ENCODE peak calls at places on chromosomes 4 and X, in nine cellular contexts. D is left ventricle myocardium inferior; Y is thoracic aorta; R is testis; L is CD4-positive, CD25-positive, alpha-beta regulatory T cell; W is mesenchymal stem cell; M is aorta; Q is OCI-LY7; E is GM23338. O is an unnamed sample. For H3K36me3, the result is how much of the 10 kb centered on the place peaks cover.

GRCh38 chr4:122764808-122765189 is 32.3 kb downstream of the BBS12 start:
- DNase-seq in D (no peak), Y (no peak), R (no peak), L (no peak), W (peak), M (no peak), Q (no peak), E (no peak), O (peak)

GRCh38 chr4:8776366-8776765 is 95.3 kb downstream of the HMX1 start:
- DNase-seq in D (no peak), Y (no peak), R (no peak), L (no peak), W (no peak), M (peak), Q (no peak), E (no peak), O (no peak)

GRCh38 chrX:128518508-128518907 is 466.3 kb upstream of the ACTRT1 start:
- DNase-seq in D (no peak), Y (no peak), R (no peak), L (no peak), W (peak), M (no peak), Q (peak), E (peak), O (no peak)

GRCh38 chr4:105241456-105241855 is 94.8 kb downstream of the TET2 start:
- DNase-seq in D (peak), Y (peak), R (no peak), L (no peak), W (no peak), M (peak), Q (no peak), E (no peak), O (peak)

GRCh38 chr4:150593996-150594395 is 12.0 kb downstream of the MAB21L2 start:
- DNase-seq in D (no peak), Y (no peak), R (no peak), L (no peak), W (peak), M (no peak), Q (no peak), E (no peak), O (peak)

GRCh38 chr4:142091085-142091513 is 454.7 kb downstream of the IL15 start:
- DNase-seq in D (no peak), Y (peak), R (peak), L (no peak), W (no peak), M (no peak), Q (no peak), E (no peak), O (no peak)

GRCh38 chr4:108270466-108271450 is 102.0 kb upstream of the LEF1 start:
- DNase-seq in D (no peak), Y (no peak), R (no peak), L (no peak), W (peak), M (no peak), Q (no peak), E (no peak), O (no peak)

GRCh38 chr4:185529413-185529812 is 5.9 kb downstream of the PDLIM3 start:
- DNase-seq in D (no peak), Y (no peak), R (no peak), L (no peak), W (no peak), M (peak), Q (no peak), E (no peak), O (no peak)

GRCh38 chrX:144681501-144681900 is 565.8 kb upstream of the SPANXN1 start:
- DNase-seq in D (no peak), Y (no peak), R (no peak), L (no peak), W (peak), M (no peak), Q (no peak), E (no peak), O (no peak)

GRCh38 chr4:108118505-108118904 is 50.2 kb downstream of the LEF1 start:
- DNase-seq in D (no peak), Y (no peak), R (no peak), L (peak), W (peak), M (no peak), Q (peak), E (no peak), O (no peak)

GRCh38 chr4:82357640-82358039 is 16.2 kb downstream of the HNRNPD start:
- DNase-seq in D (no peak), Y (no peak), R (no peak), L (no peak), W (no peak), M (no peak), Q (no peak), E (no peak), O (no peak)

GRCh38 chr4:147828361-147828760 is 96.5 kb downstream of the ARHGAP10 start:
- DNase-seq in D (no peak), Y (no peak), R (no peak), L (no peak), W (peak), M (no peak), Q (no peak), E (no peak), O (no peak)

GRCh38 chrX:65697915-65698796 is 30.7 kb downstream of the MSN start:
- DNase-seq in D (peak), Y (no peak), R (no peak), L (peak), W (peak), M (no peak), Q (peak), E (peak), O (no peak)

GRCh38 chrX:133229361-133229760 is 11.2 kb upstream of the TFDP3 start:
- DNase-seq in D (no peak), Y (no peak), R (no peak), L (no peak), W (peak), M (no peak), Q (no peak), E (no peak), O (peak)

GRCh38 chr4:6920174-6920573 is 10.5 kb downstream of the TBC1D14 start:
- DNase-seq in D (no peak), Y (no peak), R (no peak), L (no peak), W (no peak), M (no peak), Q (no peak), E (no peak), O (no peak)

GRCh38 chr4:123018391-123018755 is 96.0 kb upstream of the NUDT6 start:
- DNase-seq in D (no peak), Y (no peak), R (no peak), L (no peak), W (no peak), M (no peak), Q (no peak), E (no peak), O (no peak)

GRCh38 chr4:104596189-104596588 is 101.5 kb upstream of the CXXC4 start:
- DNase-seq in D (no peak), Y (no peak), R (no peak), L (no peak), W (no peak), M (no peak), Q (no peak), E (no peak), O (no peak)

GRCh38 chr4:138790993-138791392 is 224.6 kb upstream of the NOCT start:
- DNase-seq in D (no peak), Y (no peak), R (no peak), L (no peak), W (no peak), M (no peak), Q (no peak), E (no peak), O (no peak)

GRCh38 chr4:47462799-47463234 is 685 bp downstream of the COMMD8 start:
- DNase-seq in D (no peak), Y (no peak), R (no peak), L (no peak), W (no peak), M (no peak), Q (peak), E (no peak), O (no peak)

DNA sequence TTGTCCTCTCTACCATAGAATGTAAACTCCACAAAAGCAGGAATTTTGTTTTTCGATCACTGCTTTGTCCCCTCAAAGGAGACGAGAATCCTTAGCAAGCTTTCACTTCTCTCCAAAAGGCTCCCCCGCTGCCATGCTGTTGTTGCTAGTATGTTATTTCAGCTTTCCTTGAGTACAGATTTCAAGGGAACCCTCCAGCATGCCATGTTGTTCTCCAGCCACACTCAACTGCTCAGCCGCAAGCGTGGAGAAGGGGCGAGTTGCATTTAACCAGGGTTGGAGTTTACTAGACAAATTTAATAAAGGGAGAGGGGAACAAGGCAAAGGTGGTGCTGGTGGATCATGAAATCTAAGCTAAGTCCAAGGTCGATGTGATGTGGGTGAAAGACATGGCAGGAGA is 23.1 kb downstream of the NSDHL start:
- DNase-seq in D (no peak), Y (no peak), R (no peak), L (no peak), W (no peak), M (no peak), Q (no peak), E (no peak), O (no peak)
- H3K36me3 ChIP-seq in D (under half), Y (under half), R (under half), L (under half), W (under half), M (under half), Q (under half), E (under half), O (under half)

GRCh38 chrX:71546879-71547278 is 14.0 kb downstream of the OGT start:
- DNase-seq in D (no peak), Y (no peak), R (no peak), L (no peak), W (no peak), M (no peak), Q (no peak), E (no peak), O (no peak)
- H3K36me3 ChIP-seq in D (under half), Y (under half), R (under half), L (half or more), W (under half), M (under half), Q (half or more), E (under half), O (half or more)

GRCh38 chr4:173218411-173219125 is 50.0 kb downstream of the GALNT7 start:
- DNase-seq in D (no peak), Y (no peak), R (no peak), L (no peak), W (peak), M (no peak), Q (no peak), E (no peak), O (no peak)
- H3K36me3 ChIP-seq in D (under half), Y (under half), R (under half), L (under half), W (under half), M (under half), Q (under half), E (under half), O (under half)

GRCh38 chr4:2953496-2953895 is 9.7 kb downstream of the NOP14 start:
- DNase-seq in D (no peak), Y (no peak), R (no peak), L (no peak), W (no peak), M (no peak), Q (no peak), E (no peak), O (no peak)

GRCh38 chr4:2950221-2950989 is 12.8 kb downstream of the NOP14 start:
- DNase-seq in D (no peak), Y (no peak), R (no peak), L (no peak), W (no peak), M (no peak), Q (no peak), E (no peak), O (no peak)

GRCh38 chr4:2958446-2958845 is 4.8 kb downstream of the NOP14 start:
- DNase-seq in D (no peak), Y (no peak), R (no peak), L (no peak), W (peak), M (no peak), Q (no peak), E (no peak), O (no peak)

GRCh38 chr4:2949782-2950125 is 13.5 kb downstream of the NOP14 start:
- DNase-seq in D (no peak), Y (no peak), R (no peak), L (no peak), W (no peak), M (no peak), Q (no peak), E (no peak), O (no peak)

GRCh38 chr4:2954358-2955185 is 8.6 kb downstream of the NOP14 start:
- DNase-seq in D (no peak), Y (no peak), R (no peak), L (peak), W (no peak), M (no peak), Q (peak), E (peak), O (peak)
- H3K36me3 ChIP-seq in D (half or more), Y (half or more), R (under half), L (half or more), W (half or more), M (under half), Q (half or more), E (half or more), O (half or more)

DNA sequence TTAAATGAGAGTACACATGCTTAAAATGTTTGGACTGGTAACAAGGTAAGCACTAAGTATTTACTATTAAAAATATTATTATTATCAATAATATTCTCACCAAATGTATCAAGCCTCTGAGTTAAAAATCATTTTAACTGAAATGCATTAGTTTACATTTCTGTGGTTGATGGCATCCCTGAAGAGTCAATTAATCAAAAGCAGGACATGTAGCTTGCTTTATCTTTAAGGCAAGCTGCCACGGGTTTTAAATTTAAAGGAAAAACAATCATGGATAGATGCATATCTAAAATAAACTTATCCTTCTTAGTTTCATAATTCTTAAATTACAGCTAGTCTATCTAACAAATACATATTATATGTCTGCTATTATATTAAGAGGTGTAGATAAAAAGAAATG is 584.8 kb upstream of the INTU start:
- DNase-seq in D (no peak), Y (no peak), R (no peak), L (no peak), W (peak), M (no peak), Q (no peak), E (no peak), O (no peak)
- H3K36me3 ChIP-seq in D (under half), Y (under half), R (under half), L (under half), W (under half), M (under half), Q (under half), E (under half), O (under half)

GRCh38 chr4:155391932-155392331 is 15.2 kb upstream of the MAP9 start:
- DNase-seq in D (no peak), Y (no peak), R (no peak), L (no peak), W (no peak), M (no peak), Q (no peak), E (no peak), O (no peak)
- H3K36me3 ChIP-seq in D (under half), Y (under half), R (under half), L (under half), W (under half), M (under half), Q (under half), E (under half), O (under half)

GRCh38 chrX:7052541-7052940 is 95.0 kb upstream of the STS start:
- DNase-seq in D (no peak), Y (no peak), R (no peak), L (no peak), W (no peak), M (no peak), Q (no peak), E (no peak), O (no peak)

GRCh38 chrX:7045238-7045955 is 102.1 kb upstream of the STS start:
- DNase-seq in D (no peak), Y (no peak), R (no peak), L (no peak), W (no peak), M (no peak), Q (no peak), E (no peak), O (no peak)

GRCh38 chrX:7047951-7048350 is 99.6 kb upstream of the STS start:
- DNase-seq in D (no peak), Y (no peak), R (no peak), L (no peak), W (no peak), M (no peak), Q (no peak), E (peak), O (no peak)
- H3K36me3 ChIP-seq in D (under half), Y (under half), R (under half), L (under half), W (under half), M (under half), Q (under half), E (under half), O (under half)

GRCh38 chrX:1265061-1265460 is 3.6 kb upstream of the CSF2RA start:
- DNase-seq in D (no peak), Y (no peak), R (no peak), L (no peak), W (no peak), M (peak), Q (no peak), E (no peak), O (no peak)
- H3K36me3 ChIP-seq in D (under half), Y (under half), R (under half), L (under half), W (under half), M (under half), Q (under half), E (under half), O (under half)

DNA sequence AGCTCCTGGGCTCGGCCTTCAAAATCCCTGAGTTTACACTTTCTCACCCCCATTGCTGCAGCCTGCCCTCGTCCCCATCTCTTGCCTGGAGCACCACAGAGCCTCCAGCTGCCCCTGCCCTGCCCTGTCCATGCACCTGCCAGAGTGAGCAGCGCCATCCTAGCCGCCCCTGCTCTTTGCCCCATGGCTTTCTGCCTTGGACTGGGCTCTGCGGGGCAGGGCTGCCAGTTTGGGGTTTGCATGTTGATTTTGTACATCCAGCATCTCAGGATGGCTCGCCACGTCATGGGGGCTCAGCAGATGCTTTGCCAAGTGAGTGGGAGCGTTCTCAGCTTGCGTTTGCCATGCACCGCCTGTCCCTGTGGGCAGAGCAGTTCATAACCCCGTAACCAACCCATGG is 67.1 kb upstream of the HGFAC start:
- DNase-seq in D (no peak), Y (no peak), R (no peak), L (no peak), W (no peak), M (no peak), Q (no peak), E (no peak), O (no peak)
- H3K36me3 ChIP-seq in D (under half), Y (under half), R (under half), L (under half), W (under half), M (under half), Q (under half), E (under half), O (under half)